ENCODE peak calls at places on chromosome 3, in ten cellular contexts. One of them, this sample, is unnamed.

GRCh38 chr3:114144909-114145688 is 33.8 kb downstream of the DRD3 start:
- DNase-seq in A549: no peak
- DNase-seq in fibroblast of mammary gland: peak
- DNase-seq in AG10803: peak
- DNase-seq in GM12878: no peak
- DNase-seq in pancreas: peak
- DNase-seq in tibial nerve: no peak
- DNase-seq in body of pancreas: peak
- DNase-seq in GM23338: no peak
- DNase-seq in AG04450: peak
- DNase-seq in this sample: peak

GRCh38 chr3:106332884-106333283 is 464.1 kb upstream of the CBLB start:
- DNase-seq in AG10803: no peak
- DNase-seq in fibroblast of mammary gland: peak
- DNase-seq in pancreas: no peak
- DNase-seq in body of pancreas: no peak
- DNase-seq in AG04450: no peak
- DNase-seq in tibial nerve: no peak
- DNase-seq in GM23338: peak
- DNase-seq in A549: no peak
- DNase-seq in GM12878: peak
- DNase-seq in this sample: peak

GRCh38 chr3:128217702-128218475 is 64.6 kb downstream of the EEFSEC start:
- DNase-seq in fibroblast of mammary gland: peak
- DNase-seq in A549: no peak
- DNase-seq in AG04450: peak
- DNase-seq in AG10803: peak
- DNase-seq in GM23338: no peak
- DNase-seq in body of pancreas: no peak
- DNase-seq in pancreas: no peak
- DNase-seq in tibial nerve: no peak
- DNase-seq in GM12878: peak
- DNase-seq in this sample: peak

GRCh38 chr3:119643528-119643927 is 16.9 kb downstream of the POPDC2 start:
- DNase-seq in tibial nerve: no peak
- DNase-seq in pancreas: no peak
- DNase-seq in fibroblast of mammary gland: peak
- DNase-seq in A549: peak
- DNase-seq in AG04450: no peak
- DNase-seq in AG10803: peak
- DNase-seq in GM23338: no peak
- DNase-seq in body of pancreas: no peak
- DNase-seq in GM12878: no peak
- DNase-seq in this sample: peak

GRCh38 chr3:32021748-32022147 is 40.2 kb downstream of the ZNF860 start:
- DNase-seq in fibroblast of mammary gland: no peak
- DNase-seq in pancreas: no peak
- DNase-seq in A549: no peak
- DNase-seq in AG04450: no peak
- DNase-seq in AG10803: no peak
- DNase-seq in GM12878: no peak
- DNase-seq in GM23338: no peak
- DNase-seq in body of pancreas: no peak
- DNase-seq in tibial nerve: no peak
- DNase-seq in this sample: no peak

GRCh38 chr3:126083511-126083912 is 412 bp downstream of the SLC41A3 start:
- DNase-seq in A549: peak
- DNase-seq in GM12878: no peak
- DNase-seq in AG04450: no peak
- DNase-seq in body of pancreas: peak
- DNase-seq in GM23338: peak
- DNase-seq in AG10803: peak
- DNase-seq in fibroblast of mammary gland: peak
- DNase-seq in pancreas: peak
- DNase-seq in tibial nerve: no peak
- DNase-seq in this sample: peak

GRCh38 chr3:52213005-52213404 is 12.4 kb downstream of the TLR9 start:
- DNase-seq in A549: no peak
- DNase-seq in AG10803: no peak
- DNase-seq in fibroblast of mammary gland: no peak
- DNase-seq in body of pancreas: no peak
- DNase-seq in tibial nerve: no peak
- DNase-seq in GM23338: no peak
- DNase-seq in AG04450: no peak
- DNase-seq in GM12878: no peak
- DNase-seq in pancreas: no peak
- DNase-seq in this sample: no peak

GRCh38 chr3:10416730-10417300 is 88.6 kb downstream of the ATP2B2 start:
- DNase-seq in fibroblast of mammary gland: no peak
- DNase-seq in GM23338: peak
- DNase-seq in GM12878: no peak
- DNase-seq in A549: no peak
- DNase-seq in tibial nerve: no peak
- DNase-seq in pancreas: no peak
- DNase-seq in AG04450: no peak
- DNase-seq in body of pancreas: no peak
- DNase-seq in AG10803: no peak
- DNase-seq in this sample: no peak

GRCh38 chr3:134308350-134308891 is 57.8 kb upstream of the RYK start:
- DNase-seq in tibial nerve: peak
- DNase-seq in AG10803: peak
- DNase-seq in A549: peak
- DNase-seq in AG04450: peak
- DNase-seq in fibroblast of mammary gland: peak
- DNase-seq in body of pancreas: peak
- DNase-seq in GM23338: peak
- DNase-seq in pancreas: peak
- DNase-seq in GM12878: peak
- DNase-seq in this sample: peak

GRCh38 chr3:148078659-148079058 is 619.0 kb upstream of the AGTR1 start:
- DNase-seq in body of pancreas: no peak
- DNase-seq in GM23338: no peak
- DNase-seq in fibroblast of mammary gland: no peak
- DNase-seq in tibial nerve: no peak
- DNase-seq in AG10803: peak
- DNase-seq in pancreas: no peak
- DNase-seq in A549: no peak
- DNase-seq in AG04450: no peak
- DNase-seq in GM12878: no peak
- DNase-seq in this sample: no peak

GRCh38 chr3:126959921-126960603 is 22.9 kb upstream of the PLXNA1 start:
- DNase-seq in GM23338: peak
- DNase-seq in body of pancreas: no peak
- DNase-seq in pancreas: no peak
- DNase-seq in GM12878: no peak
- DNase-seq in AG04450: no peak
- DNase-seq in tibial nerve: no peak
- DNase-seq in fibroblast of mammary gland: peak
- DNase-seq in A549: peak
- DNase-seq in AG10803: peak
- DNase-seq in this sample: peak

GRCh38 chr3:186481526-186481925 is 62.7 kb downstream of the CRYGS start:
- DNase-seq in GM12878: no peak
- DNase-seq in pancreas: no peak
- DNase-seq in A549: no peak
- DNase-seq in tibial nerve: no peak
- DNase-seq in fibroblast of mammary gland: no peak
- DNase-seq in GM23338: no peak
- DNase-seq in AG10803: no peak
- DNase-seq in AG04450: no peak
- DNase-seq in body of pancreas: no peak
- DNase-seq in this sample: no peak

GRCh38 chr3:61685755-61686154 is 124.4 kb downstream of the PTPRG start:
- DNase-seq in GM12878: no peak
- DNase-seq in pancreas: no peak
- DNase-seq in AG04450: no peak
- DNase-seq in tibial nerve: no peak
- DNase-seq in GM23338: no peak
- DNase-seq in fibroblast of mammary gland: no peak
- DNase-seq in A549: no peak
- DNase-seq in body of pancreas: no peak
- DNase-seq in AG10803: no peak
- DNase-seq in this sample: no peak

GRCh38 chr3:53680026-53680425 is 166.2 kb downstream of the CHDH start:
- DNase-seq in pancreas: no peak
- DNase-seq in GM23338: peak
- DNase-seq in A549: no peak
- DNase-seq in AG04450: no peak
- DNase-seq in tibial nerve: peak
- DNase-seq in AG10803: no peak
- DNase-seq in body of pancreas: peak
- DNase-seq in fibroblast of mammary gland: no peak
- DNase-seq in GM12878: no peak
- DNase-seq in this sample: peak

GRCh38 chr3:166837535-166837934 is 542.6 kb downstream of the ZBBX start:
- DNase-seq in body of pancreas: peak
- DNase-seq in fibroblast of mammary gland: peak
- DNase-seq in GM23338: peak
- DNase-seq in A549: no peak
- DNase-seq in tibial nerve: no peak
- DNase-seq in AG04450: no peak
- DNase-seq in pancreas: no peak
- DNase-seq in GM12878: no peak
- DNase-seq in AG10803: no peak
- DNase-seq in this sample: peak

GRCh38 chr3:64083588-64083974 is 60.3 kb upstream of the PSMD6 start:
- DNase-seq in AG04450: no peak
- DNase-seq in fibroblast of mammary gland: no peak
- DNase-seq in pancreas: no peak
- DNase-seq in GM23338: peak
- DNase-seq in body of pancreas: no peak
- DNase-seq in A549: no peak
- DNase-seq in tibial nerve: no peak
- DNase-seq in GM12878: no peak
- DNase-seq in AG10803: no peak
- DNase-seq in this sample: no peak

GRCh38 chr3:24220859-24221657 is 273.6 kb downstream of the THRB start:
- DNase-seq in pancreas: no peak
- DNase-seq in AG10803: peak
- DNase-seq in fibroblast of mammary gland: peak
- DNase-seq in tibial nerve: peak
- DNase-seq in A549: peak
- DNase-seq in GM12878: no peak
- DNase-seq in body of pancreas: peak
- DNase-seq in AG04450: peak
- DNase-seq in GM23338: peak
- DNase-seq in this sample: peak

GRCh38 chr3:157572559-157573270 is 69.5 kb upstream of the VEPH1 start:
- DNase-seq in GM23338: peak
- DNase-seq in pancreas: no peak
- DNase-seq in body of pancreas: peak
- DNase-seq in GM12878: no peak
- DNase-seq in AG04450: no peak
- DNase-seq in tibial nerve: peak
- DNase-seq in A549: peak
- DNase-seq in fibroblast of mammary gland: peak
- DNase-seq in AG10803: peak
- DNase-seq in this sample: peak

GRCh38 chr3:44628716-44629115 is 3.9 kb downstream of the ZNF197 start:
- DNase-seq in fibroblast of mammary gland: no peak
- DNase-seq in A549: no peak
- DNase-seq in GM12878: no peak
- DNase-seq in tibial nerve: no peak
- DNase-seq in pancreas: no peak
- DNase-seq in body of pancreas: no peak
- DNase-seq in GM23338: no peak
- DNase-seq in AG04450: no peak
- DNase-seq in AG10803: no peak
- DNase-seq in this sample: no peak

GRCh38 chr3:44624696-44625528 is at the start of gene ZNF197:
- DNase-seq in GM12878: peak
- DNase-seq in AG04450: peak
- DNase-seq in GM23338: peak
- DNase-seq in A549: peak
- DNase-seq in pancreas: peak
- DNase-seq in AG10803: peak
- DNase-seq in tibial nerve: peak
- DNase-seq in body of pancreas: peak
- DNase-seq in fibroblast of mammary gland: peak
- DNase-seq in this sample: peak
- TF ChIP-seq CTCF in GM12878: peak
- TF ChIP-seq CTCF in AG04450: peak
- TF ChIP-seq CTCF in GM23338: no peak
- TF ChIP-seq CTCF in A549: no peak
- TF ChIP-seq CTCF in pancreas: no peak
- TF ChIP-seq CTCF in AG10803: no peak
- TF ChIP-seq CTCF in tibial nerve: no peak
- TF ChIP-seq CTCF in body of pancreas: peak
- TF ChIP-seq CTCF in fibroblast of mammary gland: no peak
- TF ChIP-seq CTCF in this sample: peak

GRCh38 chr3:189186093-189186492 is 14.3 kb downstream of the TPRG1 start:
- DNase-seq in GM12878: no peak
- DNase-seq in GM23338: no peak
- DNase-seq in AG10803: peak
- DNase-seq in pancreas: peak
- DNase-seq in fibroblast of mammary gland: peak
- DNase-seq in A549: no peak
- DNase-seq in body of pancreas: peak
- DNase-seq in AG04450: no peak
- DNase-seq in tibial nerve: peak
- DNase-seq in this sample: peak

GRCh38 chr3:189188466-189188865 is 16.7 kb downstream of the TPRG1 start:
- DNase-seq in AG10803: no peak
- DNase-seq in body of pancreas: peak
- DNase-seq in A549: no peak
- DNase-seq in GM12878: no peak
- DNase-seq in pancreas: peak
- DNase-seq in GM23338: no peak
- DNase-seq in fibroblast of mammary gland: no peak
- DNase-seq in tibial nerve: no peak
- DNase-seq in AG04450: no peak
- DNase-seq in this sample: no peak

GRCh38 chr3:189184566-189184965 is 12.8 kb downstream of the TPRG1 start:
- DNase-seq in pancreas: no peak
- DNase-seq in A549: no peak
- DNase-seq in fibroblast of mammary gland: no peak
- DNase-seq in AG10803: no peak
- DNase-seq in AG04450: no peak
- DNase-seq in tibial nerve: no peak
- DNase-seq in body of pancreas: no peak
- DNase-seq in GM12878: no peak
- DNase-seq in GM23338: no peak
- DNase-seq in this sample: no peak
- H3K4me3 ChIP-seq in pancreas: no peak
- H3K4me3 ChIP-seq in A549: no peak
- H3K4me3 ChIP-seq in fibroblast of mammary gland: no peak
- H3K4me3 ChIP-seq in AG10803: no peak
- H3K4me3 ChIP-seq in AG04450: no peak
- H3K4me3 ChIP-seq in tibial nerve: no peak
- H3K4me3 ChIP-seq in body of pancreas: no peak
- H3K4me3 ChIP-seq in GM12878: no peak
- H3K4me3 ChIP-seq in GM23338: no peak
- H3K4me3 ChIP-seq in this sample: no peak

GRCh38 chr3:182621435-182622240 is 171.7 kb upstream of the ATP11B start:
- DNase-seq in A549: no peak
- DNase-seq in tibial nerve: no peak
- DNase-seq in GM23338: peak
- DNase-seq in fibroblast of mammary gland: no peak
- DNase-seq in pancreas: no peak
- DNase-seq in GM12878: no peak
- DNase-seq in AG10803: no peak
- DNase-seq in body of pancreas: no peak
- DNase-seq in AG04450: no peak
- DNase-seq in this sample: no peak
- TF ChIP-seq CTCF in A549: peak
- TF ChIP-seq CTCF in tibial nerve: no peak
- TF ChIP-seq CTCF in GM23338: peak
- TF ChIP-seq CTCF in fibroblast of mammary gland: peak
- TF ChIP-seq CTCF in pancreas: no peak
- TF ChIP-seq CTCF in GM12878: no peak
- TF ChIP-seq CTCF in AG10803: peak
- TF ChIP-seq CTCF in body of pancreas: no peak
- TF ChIP-seq CTCF in AG04450: no peak
- TF ChIP-seq CTCF in this sample: peak

GRCh38 chr3:66066963-66067617 is 28.4 kb upstream of the MAGI1 start:
- DNase-seq in GM12878: no peak
- DNase-seq in body of pancreas: no peak
- DNase-seq in GM23338: no peak
- DNase-seq in AG04450: no peak
- DNase-seq in A549: no peak
- DNase-seq in fibroblast of mammary gland: no peak
- DNase-seq in tibial nerve: no peak
- DNase-seq in AG10803: no peak
- DNase-seq in pancreas: no peak
- DNase-seq in this sample: no peak
- H3K4me3 ChIP-seq in GM12878: no peak
- H3K4me3 ChIP-seq in body of pancreas: no peak
- H3K4me3 ChIP-seq in GM23338: no peak
- H3K4me3 ChIP-seq in AG04450: no peak
- H3K4me3 ChIP-seq in A549: peak
- H3K4me3 ChIP-seq in fibroblast of mammary gland: no peak
- H3K4me3 ChIP-seq in tibial nerve: no peak
- H3K4me3 ChIP-seq in AG10803: no peak
- H3K4me3 ChIP-seq in pancreas: no peak
- H3K4me3 ChIP-seq in this sample: no peak

This sample was measured in astrocyte of the spinal cord.